ENCODE peak calls at places on chromosomes 12 and 14, in ten cellular contexts. One of them, this sample, is unnamed.

GRCh38 chr12:64826234-64826633 is 1.8 kb downstream of the TBC1D30 start:
- DNase-seq in AG20443: peak
- DNase-seq in amniotic epithelial cell: peak
- DNase-seq in fibroblast of lung: peak
- DNase-seq in stimulated activated CD4-positive, alpha-beta T cell treated with anti-CD3 and anti-CD28 coated beads, Interleukin-15, amount 100 ng/mL, for 1 hour: no peak
- DNase-seq in brain microvascular endothelial cell: peak
- DNase-seq in Daoy: peak
- DNase-seq in endothelial cell: peak
- DNase-seq in right cardiac atrium: peak
- DNase-seq in effector memory CD8-positive, alpha-beta T cell: no peak
- DNase-seq in this sample: no peak

GRCh38 chr12:87511371-87511770 is 517.8 kb downstream of the C12orf50 start:
- DNase-seq in stimulated activated CD4-positive, alpha-beta T cell treated with anti-CD3 and anti-CD28 coated beads, Interleukin-15, amount 100 ng/mL, for 1 hour: no peak
- DNase-seq in effector memory CD8-positive, alpha-beta T cell: no peak
- DNase-seq in brain microvascular endothelial cell: no peak
- DNase-seq in fibroblast of lung: no peak
- DNase-seq in right cardiac atrium: no peak
- DNase-seq in endothelial cell: no peak
- DNase-seq in AG20443: no peak
- DNase-seq in amniotic epithelial cell: no peak
- DNase-seq in Daoy: no peak
- DNase-seq in this sample: no peak

GRCh38 chr12:32989705-32990104 is 93.1 kb upstream of the PKP2 start:
- DNase-seq in right cardiac atrium: no peak
- DNase-seq in brain microvascular endothelial cell: no peak
- DNase-seq in fibroblast of lung: no peak
- DNase-seq in endothelial cell: no peak
- DNase-seq in effector memory CD8-positive, alpha-beta T cell: no peak
- DNase-seq in Daoy: no peak
- DNase-seq in stimulated activated CD4-positive, alpha-beta T cell treated with anti-CD3 and anti-CD28 coated beads, Interleukin-15, amount 100 ng/mL, for 1 hour: no peak
- DNase-seq in amniotic epithelial cell: peak
- DNase-seq in AG20443: no peak
- DNase-seq in this sample: no peak

GRCh38 chr12:63668028-63668799 is at the start of gene DPY19L2:
- DNase-seq in effector memory CD8-positive, alpha-beta T cell: peak
- DNase-seq in endothelial cell: peak
- DNase-seq in brain microvascular endothelial cell: peak
- DNase-seq in fibroblast of lung: peak
- DNase-seq in Daoy: peak
- DNase-seq in right cardiac atrium: peak
- DNase-seq in stimulated activated CD4-positive, alpha-beta T cell treated with anti-CD3 and anti-CD28 coated beads, Interleukin-15, amount 100 ng/mL, for 1 hour: no peak
- DNase-seq in AG20443: peak
- DNase-seq in amniotic epithelial cell: peak
- DNase-seq in this sample: peak

GRCh38 chr12:79358716-79359341 is 331.9 kb downstream of the PAWR start:
- DNase-seq in fibroblast of lung: no peak
- DNase-seq in effector memory CD8-positive, alpha-beta T cell: no peak
- DNase-seq in brain microvascular endothelial cell: no peak
- DNase-seq in amniotic epithelial cell: no peak
- DNase-seq in stimulated activated CD4-positive, alpha-beta T cell treated with anti-CD3 and anti-CD28 coated beads, Interleukin-15, amount 100 ng/mL, for 1 hour: no peak
- DNase-seq in Daoy: no peak
- DNase-seq in endothelial cell: no peak
- DNase-seq in right cardiac atrium: no peak
- DNase-seq in AG20443: no peak
- DNase-seq in this sample: no peak

GRCh38 chr12:109763201-109763841 is 49.7 kb downstream of the FAM222A start:
- DNase-seq in effector memory CD8-positive, alpha-beta T cell: no peak
- DNase-seq in amniotic epithelial cell: peak
- DNase-seq in brain microvascular endothelial cell: peak
- DNase-seq in endothelial cell: no peak
- DNase-seq in Daoy: peak
- DNase-seq in stimulated activated CD4-positive, alpha-beta T cell treated with anti-CD3 and anti-CD28 coated beads, Interleukin-15, amount 100 ng/mL, for 1 hour: no peak
- DNase-seq in AG20443: peak
- DNase-seq in fibroblast of lung: peak
- DNase-seq in right cardiac atrium: no peak
- DNase-seq in this sample: no peak

GRCh38 chr12:85642810-85643209 is 193.4 kb downstream of the RASSF9 start:
- DNase-seq in Daoy: no peak
- DNase-seq in effector memory CD8-positive, alpha-beta T cell: no peak
- DNase-seq in amniotic epithelial cell: peak
- DNase-seq in right cardiac atrium: no peak
- DNase-seq in brain microvascular endothelial cell: peak
- DNase-seq in stimulated activated CD4-positive, alpha-beta T cell treated with anti-CD3 and anti-CD28 coated beads, Interleukin-15, amount 100 ng/mL, for 1 hour: no peak
- DNase-seq in AG20443: peak
- DNase-seq in endothelial cell: no peak
- DNase-seq in fibroblast of lung: peak
- DNase-seq in this sample: no peak

GRCh38 chr14:83664389-83664788 is 1865.6 kb upstream of the FLRT2 start:
- DNase-seq in stimulated activated CD4-positive, alpha-beta T cell treated with anti-CD3 and anti-CD28 coated beads, Interleukin-15, amount 100 ng/mL, for 1 hour: no peak
- DNase-seq in brain microvascular endothelial cell: no peak
- DNase-seq in AG20443: no peak
- DNase-seq in right cardiac atrium: no peak
- DNase-seq in fibroblast of lung: no peak
- DNase-seq in endothelial cell: no peak
- DNase-seq in effector memory CD8-positive, alpha-beta T cell: no peak
- DNase-seq in Daoy: no peak
- DNase-seq in amniotic epithelial cell: no peak
- DNase-seq in this sample: no peak

GRCh38 chr12:65163755-65164154 is 5.6 kb upstream of the LEMD3 start:
- DNase-seq in brain microvascular endothelial cell: no peak
- DNase-seq in amniotic epithelial cell: no peak
- DNase-seq in stimulated activated CD4-positive, alpha-beta T cell treated with anti-CD3 and anti-CD28 coated beads, Interleukin-15, amount 100 ng/mL, for 1 hour: no peak
- DNase-seq in effector memory CD8-positive, alpha-beta T cell: no peak
- DNase-seq in Daoy: no peak
- DNase-seq in right cardiac atrium: no peak
- DNase-seq in endothelial cell: no peak
- DNase-seq in AG20443: no peak
- DNase-seq in fibroblast of lung: no peak
- DNase-seq in this sample: no peak

GRCh38 chr12:54306925-54307731 is 6.3 kb upstream of the NFE2 start:
- DNase-seq in endothelial cell: no peak
- DNase-seq in AG20443: peak
- DNase-seq in fibroblast of lung: peak
- DNase-seq in Daoy: peak
- DNase-seq in stimulated activated CD4-positive, alpha-beta T cell treated with anti-CD3 and anti-CD28 coated beads, Interleukin-15, amount 100 ng/mL, for 1 hour: no peak
- DNase-seq in brain microvascular endothelial cell: no peak
- DNase-seq in right cardiac atrium: peak
- DNase-seq in amniotic epithelial cell: peak
- DNase-seq in effector memory CD8-positive, alpha-beta T cell: no peak
- DNase-seq in this sample: no peak

GRCh38 chr12:49200882-49201594 is 12.2 kb upstream of the TUBA1A start:
- DNase-seq in stimulated activated CD4-positive, alpha-beta T cell treated with anti-CD3 and anti-CD28 coated beads, Interleukin-15, amount 100 ng/mL, for 1 hour: no peak
- DNase-seq in brain microvascular endothelial cell: peak
- DNase-seq in Daoy: peak
- DNase-seq in effector memory CD8-positive, alpha-beta T cell: no peak
- DNase-seq in right cardiac atrium: no peak
- DNase-seq in fibroblast of lung: peak
- DNase-seq in amniotic epithelial cell: peak
- DNase-seq in AG20443: peak
- DNase-seq in endothelial cell: no peak
- DNase-seq in this sample: peak

GRCh38 chr12:65673732-65674131 is 150.6 kb upstream of the HMGA2 start:
- DNase-seq in AG20443: peak
- DNase-seq in Daoy: no peak
- DNase-seq in stimulated activated CD4-positive, alpha-beta T cell treated with anti-CD3 and anti-CD28 coated beads, Interleukin-15, amount 100 ng/mL, for 1 hour: no peak
- DNase-seq in brain microvascular endothelial cell: no peak
- DNase-seq in right cardiac atrium: no peak
- DNase-seq in effector memory CD8-positive, alpha-beta T cell: no peak
- DNase-seq in fibroblast of lung: peak
- DNase-seq in amniotic epithelial cell: peak
- DNase-seq in endothelial cell: no peak
- DNase-seq in this sample: no peak

GRCh38 chr12:109385339-109386078 is 37.8 kb downstream of the MYO1H start:
- DNase-seq in endothelial cell: no peak
- DNase-seq in fibroblast of lung: peak
- DNase-seq in Daoy: peak
- DNase-seq in amniotic epithelial cell: peak
- DNase-seq in brain microvascular endothelial cell: peak
- DNase-seq in AG20443: peak
- DNase-seq in right cardiac atrium: no peak
- DNase-seq in stimulated activated CD4-positive, alpha-beta T cell treated with anti-CD3 and anti-CD28 coated beads, Interleukin-15, amount 100 ng/mL, for 1 hour: no peak
- DNase-seq in effector memory CD8-positive, alpha-beta T cell: no peak
- DNase-seq in this sample: no peak